ENCODE peak calls at places on chromosomes 1 and 21, in four cellular contexts. One of them, this sample, is unnamed.
A peak's percentile ranks its signal among the peaks of the same experiment; 100 is the strongest.

GRCh38 chr1:94142022-94142421 is 21.1 kb upstream of the ABCA4 start:
- DNase-seq in mammary epithelial cell: no peak
- DNase-seq in mesendoderm: no peak
- DNase-seq in neural progenitor cell: no peak
- DNase-seq in this sample: no peak

GRCh38 chr1:156866679-156867015 is 6.0 kb downstream of the NTRK1 start:
- DNase-seq in mammary epithelial cell: no peak
- DNase-seq in mesendoderm: no peak
- DNase-seq in neural progenitor cell: no peak
- DNase-seq in this sample: no peak

GRCh38 chr1:55639051-55639450 is 423.9 kb upstream of the USP24 start:
- DNase-seq in mammary epithelial cell: no peak
- DNase-seq in mesendoderm: peak; percentile 7
- DNase-seq in neural progenitor cell: no peak
- DNase-seq in this sample: no peak

GRCh38 chr1:51624851-51625250 is 8.0 kb downstream of the OSBPL9 start:
- DNase-seq in mammary epithelial cell: no peak
- DNase-seq in mesendoderm: no peak
- DNase-seq in neural progenitor cell: no peak
- DNase-seq in this sample: no peak

GRCh38 chr21:45505416-45506021 is 36.7 kb downstream of the SLC19A1 start:
- DNase-seq in mammary epithelial cell: no peak
- DNase-seq in mesendoderm: no peak
- DNase-seq in neural progenitor cell: no peak
- DNase-seq in this sample: no peak

GRCh38 chr1:157696966-157697628 is 3.5 kb downstream of the FCRL3 start:
- DNase-seq in mammary epithelial cell: no peak
- DNase-seq in mesendoderm: no peak
- DNase-seq in neural progenitor cell: no peak
- DNase-seq in this sample: no peak

GRCh38 chr1:97270508-97271307 is 549.1 kb downstream of the PTBP2 start:
- DNase-seq in mammary epithelial cell: no peak
- DNase-seq in mesendoderm: no peak
- DNase-seq in neural progenitor cell: no peak
- DNase-seq in this sample: peak; percentile 83

GRCh38 chr1:227917081-227917950 is 30.4 kb downstream of the WNT9A start:
- DNase-seq in mammary epithelial cell: no peak
- DNase-seq in mesendoderm: no peak
- DNase-seq in neural progenitor cell: peak; percentile 86
- DNase-seq in this sample: no peak

GRCh38 chr1:106222415-106222814 is 834.1 kb upstream of the PRMT6 start:
- DNase-seq in mammary epithelial cell: no peak
- DNase-seq in mesendoderm: peak; percentile 66
- DNase-seq in neural progenitor cell: no peak
- DNase-seq in this sample: no peak

GRCh38 chr1:966135-966602 is at the start of gene PLEKHN1:
- DNase-seq in mammary epithelial cell: peak; percentile 88
- DNase-seq in mesendoderm: peak; percentile 67
- DNase-seq in neural progenitor cell: no peak
- DNase-seq in this sample: no peak

GRCh38 chr1:179807291-179807690 is 64.2 kb downstream of the FAM163A start:
- DNase-seq in mammary epithelial cell: no peak
- DNase-seq in mesendoderm: no peak
- DNase-seq in neural progenitor cell: no peak
- DNase-seq in this sample: no peak

GRCh38 chr1:161719325-161719611 is 2.1 kb upstream of the FCRLB start:
- DNase-seq in mammary epithelial cell: no peak
- DNase-seq in mesendoderm: no peak
- DNase-seq in neural progenitor cell: no peak
- DNase-seq in this sample: no peak

GRCh38 chr1:161721738-161722343 is 497 bp downstream of the FCRLB start:
- DNase-seq in mammary epithelial cell: peak; percentile 80
- DNase-seq in mesendoderm: no peak
- DNase-seq in neural progenitor cell: no peak
- DNase-seq in this sample: peak; percentile 52

GRCh38 chr1:161722406-161722805 is 1.1 kb downstream of the FCRLB start:
- DNase-seq in mammary epithelial cell: no peak
- DNase-seq in mesendoderm: no peak
- DNase-seq in neural progenitor cell: no peak
- DNase-seq in this sample: no peak

GRCh38 chr1:161720341-161720887 is 930 bp upstream of the FCRLB start:
- DNase-seq in mammary epithelial cell: no peak
- DNase-seq in mesendoderm: no peak
- DNase-seq in neural progenitor cell: no peak
- DNase-seq in this sample: no peak

GRCh38 chr1:161720956-161721737 is at the start of gene FCRLB:
- DNase-seq in mammary epithelial cell: no peak
- DNase-seq in mesendoderm: no peak
- DNase-seq in neural progenitor cell: no peak
- DNase-seq in this sample: no peak
- H3K4me2 ChIP-seq in mammary epithelial cell: no peak within 1 kb of the TSS
- H3K4me2 ChIP-seq in mesendoderm: no peak within 1 kb of the TSS
- H3K4me2 ChIP-seq in neural progenitor cell: no peak within 1 kb of the TSS
- H3K4me2 ChIP-seq in this sample: no peak within 1 kb of the TSS

GRCh38 chr1:118982281-118982680 is 5.9 kb downstream of the TBX15 start:
- DNase-seq in mammary epithelial cell: no peak
- DNase-seq in mesendoderm: no peak
- DNase-seq in neural progenitor cell: no peak
- DNase-seq in this sample: no peak
- H3K27ac ChIP-seq in mammary epithelial cell: no peak overlapping the region
- H3K27ac ChIP-seq in mesendoderm: no peak overlapping the region
- H3K27ac ChIP-seq in neural progenitor cell: no peak overlapping the region
- H3K27ac ChIP-seq in this sample: no peak overlapping the region

GRCh38 chr21:26167593-26167992 is 3.0 kb downstream of the APP start:
- DNase-seq in mammary epithelial cell: no peak
- DNase-seq in mesendoderm: peak; percentile 68
- DNase-seq in neural progenitor cell: peak; percentile 16
- DNase-seq in this sample: no peak

GRCh38 chr21:26169061-26169610 is 1.4 kb downstream of the APP start:
- DNase-seq in mammary epithelial cell: peak; percentile 60
- DNase-seq in mesendoderm: peak; percentile 72
- DNase-seq in neural progenitor cell: peak; percentile 73
- DNase-seq in this sample: peak; percentile 77

GRCh38 chr21:26169611-26170470 is 729 bp downstream of the APP start:
- DNase-seq in mammary epithelial cell: peak; percentile 61
- DNase-seq in mesendoderm: peak; percentile 85
- DNase-seq in neural progenitor cell: peak; percentile 77
- DNase-seq in this sample: peak; percentile 73

GRCh38 chr21:26170471-26171309 is at the start of gene APP:
- DNase-seq in mammary epithelial cell: peak; percentile 77
- DNase-seq in mesendoderm: peak; percentile 83
- DNase-seq in neural progenitor cell: peak; percentile 92
- DNase-seq in this sample: peak; percentile 71

GRCh38 chr21:26171310-26172100 is 935 bp upstream of the APP start:
- DNase-seq in mammary epithelial cell: no peak
- DNase-seq in mesendoderm: no peak
- DNase-seq in neural progenitor cell: no peak
- DNase-seq in this sample: no peak
- H3K9ac ChIP-seq in mammary epithelial cell: peak overlapping the region; percentile 48
- H3K9ac ChIP-seq in mesendoderm: peak overlapping the region; percentile 28
- H3K9ac ChIP-seq in neural progenitor cell: no peak overlapping the region
- H3K9ac ChIP-seq in this sample: no peak overlapping the region

GRCh38 chr1:53862507-53862906 is 24.4 kb upstream of the NDC1 start:
- DNase-seq in mammary epithelial cell: no peak
- DNase-seq in mesendoderm: no peak
- DNase-seq in neural progenitor cell: no peak
- DNase-seq in this sample: no peak
- H3K4me2 ChIP-seq in mammary epithelial cell: no peak overlapping the region
- H3K4me2 ChIP-seq in mesendoderm: no peak overlapping the region
- H3K4me2 ChIP-seq in neural progenitor cell: no peak overlapping the region
- H3K4me2 ChIP-seq in this sample: no peak overlapping the region

GRCh38 chr1:176639136-176639535 is 176.2 kb downstream of the PAPPA2 start:
- DNase-seq in mammary epithelial cell: no peak
- DNase-seq in mesendoderm: no peak
- DNase-seq in neural progenitor cell: no peak
- DNase-seq in this sample: no peak
- H3K27ac ChIP-seq in mammary epithelial cell: no peak overlapping the region
- H3K27ac ChIP-seq in mesendoderm: no peak overlapping the region
- H3K27ac ChIP-seq in neural progenitor cell: no peak overlapping the region
- H3K27ac ChIP-seq in this sample: no peak overlapping the region

GRCh38 chr1:181095260-181095659 is 6.8 kb downstream of the IER5 start:
- DNase-seq in mammary epithelial cell: no peak
- DNase-seq in mesendoderm: no peak
- DNase-seq in neural progenitor cell: no peak
- DNase-seq in this sample: no peak

GRCh38 chr1:181095763-181096184 is 7.3 kb downstream of the IER5 start:
- DNase-seq in mammary epithelial cell: no peak
- DNase-seq in mesendoderm: no peak
- DNase-seq in neural progenitor cell: no peak
- DNase-seq in this sample: no peak

GRCh38 chr1:181099152-181100014 is 10.9 kb downstream of the IER5 start:
- DNase-seq in mammary epithelial cell: peak; percentile 96
- DNase-seq in mesendoderm: peak; percentile 72
- DNase-seq in neural progenitor cell: no peak
- DNase-seq in this sample: peak; percentile 62

GRCh38 chr1:181094813-181095212 is 6.3 kb downstream of the IER5 start:
- DNase-seq in mammary epithelial cell: no peak
- DNase-seq in mesendoderm: peak; percentile 95
- DNase-seq in neural progenitor cell: peak; percentile 42
- DNase-seq in this sample: peak; percentile 83

DNA sequence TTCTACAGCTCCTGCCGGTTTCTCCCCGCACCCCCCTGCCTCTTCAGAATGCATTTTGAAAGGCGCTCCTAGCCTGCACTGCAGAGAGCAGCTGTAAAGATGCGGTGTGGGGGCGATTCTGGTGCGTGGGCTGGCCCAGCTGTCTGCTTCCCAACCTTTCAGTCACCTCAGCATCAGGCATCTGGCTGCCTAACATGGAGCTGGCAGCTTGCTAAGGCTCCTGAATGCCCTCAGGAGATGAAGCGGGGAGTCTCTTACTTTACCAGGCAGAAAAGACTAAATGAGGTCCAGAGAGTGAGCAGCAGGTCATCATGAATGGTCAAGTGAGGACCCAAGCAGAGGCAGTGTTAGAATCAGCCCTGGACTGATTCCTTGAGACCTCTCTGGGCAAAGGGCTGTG is 8.7 kb downstream of the IER5 start:
- DNase-seq in mammary epithelial cell: no peak
- DNase-seq in mesendoderm: no peak
- DNase-seq in neural progenitor cell: no peak
- DNase-seq in this sample: peak; percentile 56
- H3K9ac ChIP-seq in mammary epithelial cell: no peak overlapping the region
- H3K9ac ChIP-seq in mesendoderm: no peak overlapping the region
- H3K9ac ChIP-seq in neural progenitor cell: no peak overlapping the region
- H3K9ac ChIP-seq in this sample: no peak overlapping the region

DNA sequence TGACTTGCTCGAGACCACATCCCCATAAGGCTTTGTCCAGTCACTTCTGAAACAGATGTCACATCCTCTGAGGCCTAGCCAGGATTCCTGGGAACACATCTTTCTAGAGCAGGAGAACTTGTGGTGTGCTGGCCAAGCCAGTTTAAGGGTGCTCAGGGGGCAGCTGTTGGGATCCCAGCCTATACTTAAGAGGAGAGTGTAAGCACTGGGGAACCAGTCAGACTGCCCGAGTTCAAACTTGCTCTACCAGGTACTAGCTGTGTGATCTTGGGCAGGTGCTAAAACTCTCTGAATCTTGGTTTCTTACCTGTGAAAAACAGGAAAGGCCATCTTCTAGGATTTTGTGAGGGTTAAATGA is 15.6 kb upstream of the LY9 start:
- DNase-seq in mammary epithelial cell: no peak
- DNase-seq in mesendoderm: no peak
- DNase-seq in neural progenitor cell: no peak
- DNase-seq in this sample: no peak
- H3K4me2 ChIP-seq in mammary epithelial cell: no peak overlapping the region
- H3K4me2 ChIP-seq in mesendoderm: no peak overlapping the region
- H3K4me2 ChIP-seq in neural progenitor cell: no peak overlapping the region
- H3K4me2 ChIP-seq in this sample: no peak overlapping the region

DNA sequence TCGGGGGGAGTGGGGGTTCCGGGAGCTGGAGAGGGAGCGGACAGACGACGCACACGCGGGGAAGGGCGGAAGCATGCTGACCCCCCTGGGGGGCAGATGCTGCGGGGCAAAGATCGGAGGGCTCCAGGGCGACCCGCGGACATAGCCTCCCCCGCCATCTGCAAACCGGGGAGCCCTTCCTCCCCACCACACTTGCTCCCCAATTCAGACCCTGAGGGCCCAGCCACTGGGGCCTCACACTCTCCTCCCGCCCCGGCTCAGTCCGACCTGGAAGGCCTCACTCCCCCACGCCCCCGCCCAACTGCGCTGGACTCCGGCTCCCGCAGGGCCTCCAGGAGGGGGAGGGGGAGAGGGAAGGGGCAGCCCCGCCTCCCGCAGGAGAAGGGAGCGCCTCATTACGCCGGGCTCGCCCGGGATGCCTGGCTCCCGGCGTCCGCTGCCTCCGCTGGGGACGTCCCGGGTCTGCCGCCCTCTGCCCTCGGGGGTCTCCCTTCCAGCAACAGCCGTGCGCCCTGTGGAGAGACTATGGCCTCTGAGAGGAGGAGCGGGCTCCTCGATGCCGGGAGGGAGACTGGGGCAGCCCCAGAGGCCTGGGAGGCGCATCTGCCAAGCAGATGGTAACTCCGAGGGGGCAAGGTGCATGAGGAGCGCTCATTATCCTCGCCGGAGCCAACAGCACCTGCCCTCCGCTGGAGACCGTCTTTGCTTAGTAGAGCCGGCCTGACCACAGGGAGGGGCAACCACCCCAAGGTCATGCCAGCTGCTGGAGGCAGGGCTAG is 636 bp upstream of the CAMK2N1 start:
- DNase-seq in mammary epithelial cell: peak; percentile 61
- DNase-seq in mesendoderm: peak; percentile 78
- DNase-seq in neural progenitor cell: peak; percentile 94
- DNase-seq in this sample: peak; percentile 68
- H3K27ac ChIP-seq in mammary epithelial cell: peak overlapping the region; percentile 41
- H3K27ac ChIP-seq in mesendoderm: no peak overlapping the region
- H3K27ac ChIP-seq in neural progenitor cell: no peak overlapping the region
- H3K27ac ChIP-seq in this sample: peak overlapping the region; percentile 95

DNA sequence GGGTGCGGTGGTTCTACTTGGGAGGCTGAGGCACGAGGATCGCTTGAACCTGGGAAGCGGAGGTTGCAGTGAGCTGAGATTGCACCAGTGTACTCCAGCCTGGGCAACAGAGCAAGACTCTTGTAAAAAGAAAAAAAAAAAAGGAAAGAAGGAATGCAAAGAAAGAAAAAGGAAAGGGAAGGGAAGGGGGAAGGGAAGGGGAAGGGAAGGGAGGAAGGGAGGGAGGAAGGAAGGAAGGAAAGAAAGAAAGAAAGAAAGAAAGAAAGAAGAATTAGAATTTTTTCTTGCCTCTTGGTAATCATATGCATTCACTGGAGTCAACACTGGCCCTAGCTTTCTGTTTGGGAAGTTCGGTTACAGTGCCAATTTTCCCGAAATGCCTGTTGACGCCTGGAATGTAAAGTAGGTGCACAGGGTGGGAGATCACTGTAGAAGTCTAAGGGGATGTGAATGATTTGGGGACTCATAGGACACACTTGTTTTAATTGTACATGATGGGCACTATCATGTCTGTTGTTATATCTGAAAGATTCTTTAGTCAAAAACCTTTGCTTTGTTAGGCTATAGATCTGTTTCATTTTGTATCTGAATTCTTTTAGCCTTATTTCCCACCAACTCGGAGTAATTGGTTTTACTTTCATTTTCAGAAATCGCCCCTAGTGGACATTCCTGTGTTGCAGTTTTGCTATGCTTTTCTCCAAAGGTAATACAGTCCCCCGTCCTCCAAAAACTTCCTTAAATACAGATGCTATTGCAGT is 59.8 kb upstream of the MORC3 start:
- DNase-seq in mammary epithelial cell: peak; percentile 51
- DNase-seq in mesendoderm: peak; percentile 53
- DNase-seq in neural progenitor cell: peak; percentile 37
- DNase-seq in this sample: peak; percentile 85
- H3K9ac ChIP-seq in mammary epithelial cell: peak overlapping the region; percentile 46
- H3K9ac ChIP-seq in mesendoderm: no peak overlapping the region
- H3K9ac ChIP-seq in neural progenitor cell: no peak overlapping the region
- H3K9ac ChIP-seq in this sample: peak overlapping the region; percentile 0

This sample was measured in fibroblast of lung.